ENCODE peak calls at places on chromosomes 4 and X, in ten cellular contexts. One of them, this sample, is unnamed.

GRCh38 chr4:122692641-122693520 is 39.6 kb upstream of the BBS12 start:
- DNase-seq in testis: no peak
- DNase-seq in uterus: no peak
- DNase-seq in HL-60: no peak
- DNase-seq in tibial artery: no peak
- DNase-seq in cardiac muscle cell: no peak
- DNase-seq in hepatocyte: no peak
- DNase-seq in fibroblast of villous mesenchyme: no peak
- DNase-seq in astrocyte of the spinal cord: peak
- DNase-seq in GM23338: no peak
- DNase-seq in this sample: no peak

GRCh38 chrX:11151799-11152591 is 40.9 kb downstream of the HCCS start:
- DNase-seq in testis: no peak
- DNase-seq in uterus: no peak
- DNase-seq in HL-60: no peak
- DNase-seq in tibial artery: no peak
- DNase-seq in cardiac muscle cell: no peak
- DNase-seq in hepatocyte: no peak
- DNase-seq in fibroblast of villous mesenchyme: no peak
- DNase-seq in astrocyte of the spinal cord: no peak
- DNase-seq in GM23338: no peak
- DNase-seq in this sample: no peak

GRCh38 chr4:77636902-77637301 is 31.3 kb downstream of the CXCL13 start:
- DNase-seq in testis: no peak
- DNase-seq in uterus: no peak
- DNase-seq in HL-60: no peak
- DNase-seq in tibial artery: no peak
- DNase-seq in cardiac muscle cell: no peak
- DNase-seq in hepatocyte: peak
- DNase-seq in fibroblast of villous mesenchyme: peak
- DNase-seq in astrocyte of the spinal cord: peak
- DNase-seq in GM23338: no peak
- DNase-seq in this sample: no peak

GRCh38 chr4:78369691-78370090 is 181.9 kb upstream of the ANXA3 start:
- DNase-seq in testis: no peak
- DNase-seq in uterus: no peak
- DNase-seq in HL-60: no peak
- DNase-seq in tibial artery: no peak
- DNase-seq in cardiac muscle cell: no peak
- DNase-seq in hepatocyte: no peak
- DNase-seq in fibroblast of villous mesenchyme: no peak
- DNase-seq in astrocyte of the spinal cord: peak
- DNase-seq in GM23338: peak
- DNase-seq in this sample: peak

GRCh38 chr4:169330095-169330494 is 59.3 kb upstream of the SH3RF1 start:
- DNase-seq in testis: no peak
- DNase-seq in uterus: no peak
- DNase-seq in HL-60: no peak
- DNase-seq in tibial artery: no peak
- DNase-seq in cardiac muscle cell: no peak
- DNase-seq in hepatocyte: no peak
- DNase-seq in fibroblast of villous mesenchyme: no peak
- DNase-seq in astrocyte of the spinal cord: no peak
- DNase-seq in GM23338: no peak
- DNase-seq in this sample: no peak

GRCh38 chrX:50903387-50904027 is 7.0 kb upstream of the BMP15 start:
- DNase-seq in testis: peak
- DNase-seq in uterus: no peak
- DNase-seq in HL-60: no peak
- DNase-seq in tibial artery: no peak
- DNase-seq in cardiac muscle cell: peak
- DNase-seq in hepatocyte: peak
- DNase-seq in fibroblast of villous mesenchyme: peak
- DNase-seq in astrocyte of the spinal cord: peak
- DNase-seq in GM23338: peak
- DNase-seq in this sample: peak

GRCh38 chrX:17656035-17656418 is 81.3 kb upstream of the SCML1 start:
- DNase-seq in testis: no peak
- DNase-seq in uterus: no peak
- DNase-seq in HL-60: no peak
- DNase-seq in tibial artery: no peak
- DNase-seq in cardiac muscle cell: peak
- DNase-seq in hepatocyte: peak
- DNase-seq in fibroblast of villous mesenchyme: no peak
- DNase-seq in astrocyte of the spinal cord: no peak
- DNase-seq in GM23338: peak
- DNase-seq in this sample: no peak

GRCh38 chrX:109472939-109473713 is 8.8 kb downstream of the GUCY2F start:
- DNase-seq in testis: peak
- DNase-seq in uterus: no peak
- DNase-seq in HL-60: no peak
- DNase-seq in tibial artery: no peak
- DNase-seq in cardiac muscle cell: peak
- DNase-seq in hepatocyte: peak
- DNase-seq in fibroblast of villous mesenchyme: peak
- DNase-seq in astrocyte of the spinal cord: peak
- DNase-seq in GM23338: peak
- DNase-seq in this sample: no peak

GRCh38 chrX:152810403-152810802 is 20.2 kb downstream of the CETN2 start:
- DNase-seq in testis: no peak
- DNase-seq in uterus: no peak
- DNase-seq in HL-60: no peak
- DNase-seq in tibial artery: no peak
- DNase-seq in cardiac muscle cell: no peak
- DNase-seq in hepatocyte: no peak
- DNase-seq in fibroblast of villous mesenchyme: no peak
- DNase-seq in astrocyte of the spinal cord: no peak
- DNase-seq in GM23338: peak
- DNase-seq in this sample: no peak

GRCh38 chrX:67893931-67894330 is 350.1 kb downstream of the AR start:
- DNase-seq in testis: no peak
- DNase-seq in uterus: no peak
- DNase-seq in HL-60: no peak
- DNase-seq in tibial artery: no peak
- DNase-seq in cardiac muscle cell: no peak
- DNase-seq in hepatocyte: no peak
- DNase-seq in fibroblast of villous mesenchyme: peak
- DNase-seq in astrocyte of the spinal cord: peak
- DNase-seq in GM23338: peak
- DNase-seq in this sample: no peak

GRCh38 chr4:42633605-42634388 is 23.1 kb downstream of the ATP8A1 start:
- DNase-seq in testis: no peak
- DNase-seq in uterus: no peak
- DNase-seq in HL-60: no peak
- DNase-seq in tibial artery: no peak
- DNase-seq in cardiac muscle cell: no peak
- DNase-seq in hepatocyte: no peak
- DNase-seq in fibroblast of villous mesenchyme: no peak
- DNase-seq in astrocyte of the spinal cord: no peak
- DNase-seq in GM23338: no peak
- DNase-seq in this sample: no peak

GRCh38 chr4:182188622-182189021 is 54.6 kb upstream of the TENM3 start:
- DNase-seq in testis: no peak
- DNase-seq in uterus: no peak
- DNase-seq in HL-60: no peak
- DNase-seq in tibial artery: no peak
- DNase-seq in cardiac muscle cell: no peak
- DNase-seq in hepatocyte: no peak
- DNase-seq in fibroblast of villous mesenchyme: no peak
- DNase-seq in astrocyte of the spinal cord: peak
- DNase-seq in GM23338: no peak
- DNase-seq in this sample: no peak

GRCh38 chrX:132292753-132293152 is 73.5 kb upstream of the RAP2C start:
- DNase-seq in testis: peak
- DNase-seq in uterus: peak
- DNase-seq in HL-60: no peak
- DNase-seq in tibial artery: no peak
- DNase-seq in cardiac muscle cell: peak
- DNase-seq in hepatocyte: peak
- DNase-seq in fibroblast of villous mesenchyme: peak
- DNase-seq in astrocyte of the spinal cord: peak
- DNase-seq in GM23338: peak
- DNase-seq in this sample: peak

GRCh38 chrX:22389544-22390243 is 117.0 kb downstream of the CBLL2 start:
- DNase-seq in testis: no peak
- DNase-seq in uterus: no peak
- DNase-seq in HL-60: no peak
- DNase-seq in tibial artery: no peak
- DNase-seq in cardiac muscle cell: no peak
- DNase-seq in hepatocyte: no peak
- DNase-seq in fibroblast of villous mesenchyme: peak
- DNase-seq in astrocyte of the spinal cord: peak
- DNase-seq in GM23338: no peak
- DNase-seq in this sample: no peak

DNA sequence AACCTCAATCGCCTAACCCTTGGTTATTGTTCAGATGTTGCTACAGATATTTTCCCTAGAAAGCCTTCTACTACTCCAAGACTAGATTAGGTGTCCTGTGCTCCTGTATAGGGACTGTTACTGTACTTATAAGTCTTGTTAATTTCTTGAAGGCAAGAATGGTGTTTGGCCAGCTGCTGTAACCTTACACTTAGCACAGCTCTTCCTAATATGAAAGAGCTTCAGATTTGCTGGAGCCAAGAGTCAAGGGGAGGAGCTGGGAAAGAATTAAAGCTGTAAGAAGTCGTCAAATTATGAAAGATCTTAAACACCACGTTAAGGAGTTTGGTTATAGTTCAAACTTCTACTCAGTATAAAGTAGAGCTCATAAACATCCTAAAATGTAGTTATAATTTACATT is 245.9 kb upstream of the TLL1 start:
- DNase-seq in testis: no peak
- DNase-seq in uterus: no peak
- DNase-seq in HL-60: no peak
- DNase-seq in tibial artery: no peak
- DNase-seq in cardiac muscle cell: no peak
- DNase-seq in hepatocyte: no peak
- DNase-seq in fibroblast of villous mesenchyme: no peak
- DNase-seq in astrocyte of the spinal cord: no peak
- DNase-seq in GM23338: no peak
- DNase-seq in this sample: no peak
- H3K4me3 ChIP-seq in testis: no peak
- H3K4me3 ChIP-seq in uterus: no peak
- H3K4me3 ChIP-seq in HL-60: no peak
- H3K4me3 ChIP-seq in tibial artery: no peak
- H3K4me3 ChIP-seq in cardiac muscle cell: no peak
- H3K4me3 ChIP-seq in hepatocyte: no peak
- H3K4me3 ChIP-seq in fibroblast of villous mesenchyme: no peak
- H3K4me3 ChIP-seq in astrocyte of the spinal cord: no peak
- H3K4me3 ChIP-seq in GM23338: no peak
- H3K4me3 ChIP-seq in this sample: no peak

GRCh38 chr4:110483516-110483915 is 7.6 kb downstream of the ENPEP start:
- DNase-seq in testis: no peak
- DNase-seq in uterus: no peak
- DNase-seq in HL-60: no peak
- DNase-seq in tibial artery: no peak
- DNase-seq in cardiac muscle cell: no peak
- DNase-seq in hepatocyte: no peak
- DNase-seq in fibroblast of villous mesenchyme: peak
- DNase-seq in astrocyte of the spinal cord: no peak
- DNase-seq in GM23338: no peak
- DNase-seq in this sample: no peak
- H3K4me3 ChIP-seq in testis: no peak
- H3K4me3 ChIP-seq in uterus: no peak
- H3K4me3 ChIP-seq in HL-60: no peak
- H3K4me3 ChIP-seq in tibial artery: no peak
- H3K4me3 ChIP-seq in cardiac muscle cell: no peak
- H3K4me3 ChIP-seq in hepatocyte: no peak
- H3K4me3 ChIP-seq in fibroblast of villous mesenchyme: no peak
- H3K4me3 ChIP-seq in astrocyte of the spinal cord: no peak
- H3K4me3 ChIP-seq in GM23338: no peak
- H3K4me3 ChIP-seq in this sample: no peak

DNA sequence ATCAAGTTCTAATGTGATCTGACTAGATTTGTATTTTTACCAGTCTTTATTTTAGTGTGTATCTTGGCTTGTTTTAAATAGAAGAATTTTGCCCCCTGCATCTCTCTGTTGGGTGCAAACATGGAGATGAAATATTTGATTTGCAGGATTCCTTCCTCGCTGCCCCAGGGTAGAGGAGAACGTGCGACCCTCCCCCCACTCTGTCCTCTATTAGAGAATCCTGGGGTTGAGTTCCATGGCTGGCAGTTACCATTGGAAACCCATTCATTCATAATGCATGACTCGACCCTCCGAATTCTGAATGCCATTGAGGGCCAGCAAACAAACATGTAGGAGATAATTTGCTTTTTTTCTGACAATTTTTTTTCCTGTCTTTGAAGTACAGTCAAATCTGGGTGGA is 53.7 kb downstream of the TRIM2 start:
- DNase-seq in testis: no peak
- DNase-seq in uterus: no peak
- DNase-seq in HL-60: no peak
- DNase-seq in tibial artery: no peak
- DNase-seq in cardiac muscle cell: no peak
- DNase-seq in hepatocyte: no peak
- DNase-seq in fibroblast of villous mesenchyme: no peak
- DNase-seq in astrocyte of the spinal cord: no peak
- DNase-seq in GM23338: peak
- DNase-seq in this sample: no peak
- H3K4me3 ChIP-seq in testis: no peak
- H3K4me3 ChIP-seq in uterus: no peak
- H3K4me3 ChIP-seq in HL-60: no peak
- H3K4me3 ChIP-seq in tibial artery: no peak
- H3K4me3 ChIP-seq in cardiac muscle cell: no peak
- H3K4me3 ChIP-seq in hepatocyte: no peak
- H3K4me3 ChIP-seq in fibroblast of villous mesenchyme: no peak
- H3K4me3 ChIP-seq in astrocyte of the spinal cord: peak
- H3K4me3 ChIP-seq in GM23338: peak
- H3K4me3 ChIP-seq in this sample: no peak

DNA sequence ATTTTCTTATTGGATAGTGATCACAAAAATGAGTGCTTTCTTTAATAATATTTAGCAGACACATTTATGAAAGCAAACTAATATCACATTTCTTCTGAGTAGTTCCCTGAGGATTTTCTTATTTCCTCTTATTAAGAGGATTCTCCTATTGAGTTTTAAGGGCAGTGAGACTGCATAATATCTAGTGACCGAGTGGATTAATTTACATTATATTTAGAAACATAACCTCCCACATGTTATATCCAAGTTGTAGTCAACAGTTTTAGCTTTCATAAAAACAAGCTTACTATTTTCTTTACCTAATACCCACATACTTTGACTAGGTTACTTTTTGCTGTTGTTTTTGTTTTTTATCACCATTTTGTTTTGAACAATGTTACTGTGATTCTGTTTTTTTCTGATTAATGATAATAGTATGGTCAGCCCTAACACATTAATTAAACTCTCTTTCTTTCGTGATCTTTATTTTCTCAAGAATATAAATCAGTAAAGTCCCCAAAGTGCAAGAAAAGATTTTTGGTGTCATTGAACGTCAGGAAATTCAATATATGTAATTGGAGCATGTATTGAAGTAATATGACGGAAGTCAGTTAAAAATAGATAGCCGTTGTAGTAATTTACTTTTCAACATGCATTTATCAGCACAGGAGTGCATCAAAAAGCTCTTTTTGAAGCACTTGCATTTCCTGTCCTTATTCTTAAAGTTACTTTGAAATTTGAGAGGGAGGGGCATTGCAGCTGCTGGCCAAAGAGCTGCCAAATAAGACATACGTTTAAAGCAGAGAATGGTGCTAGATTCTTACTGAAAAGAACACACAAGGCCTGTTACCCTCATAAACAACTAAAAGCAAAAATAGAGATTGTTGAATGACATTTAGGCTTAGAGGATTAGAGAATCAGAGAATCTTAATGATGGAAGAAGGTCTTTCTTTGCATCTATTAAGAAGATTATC is 25.2 kb downstream of the DDIT4L start:
- DNase-seq in testis: no peak
- DNase-seq in uterus: no peak
- DNase-seq in HL-60: no peak
- DNase-seq in tibial artery: no peak
- DNase-seq in cardiac muscle cell: no peak
- DNase-seq in hepatocyte: no peak
- DNase-seq in fibroblast of villous mesenchyme: no peak
- DNase-seq in astrocyte of the spinal cord: no peak
- DNase-seq in GM23338: no peak
- DNase-seq in this sample: no peak
- H3K4me3 ChIP-seq in testis: no peak
- H3K4me3 ChIP-seq in uterus: no peak
- H3K4me3 ChIP-seq in HL-60: no peak
- H3K4me3 ChIP-seq in tibial artery: no peak
- H3K4me3 ChIP-seq in cardiac muscle cell: no peak
- H3K4me3 ChIP-seq in hepatocyte: no peak
- H3K4me3 ChIP-seq in fibroblast of villous mesenchyme: no peak
- H3K4me3 ChIP-seq in astrocyte of the spinal cord: no peak
- H3K4me3 ChIP-seq in GM23338: no peak
- H3K4me3 ChIP-seq in this sample: no peak

This sample was measured in body of pancreas.